ENCODE peak calls at places on chromosomes 3 and 15, in ten cellular contexts. V is CD8-positive, alpha-beta memory T cell; B is HepG2; O is breast epithelium; H is BE2C; N is adrenal gland; M is fibroblast of lung; G is astrocyte; T is naive thymus-derived CD4-positive, alpha-beta T cell; C is stomach. Z is an unnamed sample. For H3K27me3 and H3K4me1, the result is how much of the 10 kb centered on the place peaks cover.

GRCh38 chr15:43483306-43484128 is 9.4 kb downstream of the TP53BP1 start:
- DNase-seq in V (peak), B (no peak), O (no peak), H (no peak), N (no peak), M (no peak), G (no peak), T (peak), C (no peak), Z (no peak)

GRCh38 chr3:179476215-179476614 is 24.9 kb upstream of the GNB4 start:
- DNase-seq in V (no peak), B (no peak), O (no peak), H (no peak), N (no peak), M (no peak), G (no peak), T (no peak), C (no peak), Z (no peak)

GRCh38 chr3:155323063-155323666 is 29.7 kb upstream of the STRIT1 start:
- DNase-seq in V (no peak), B (peak), O (no peak), H (peak), N (no peak), M (peak), G (peak), T (peak), C (no peak), Z (no peak)

GRCh38 chr3:96813820-96814580 is 394 bp upstream of the EPHA6 start:
- DNase-seq in V (no peak), B (peak), O (peak), H (peak), N (peak), M (peak), G (peak), T (no peak), C (peak), Z (peak)

GRCh38 chr3:188649521-188649920 is 495.6 kb downstream of the LPP start:
- DNase-seq in V (no peak), B (no peak), O (no peak), H (no peak), N (no peak), M (peak), G (peak), T (no peak), C (no peak), Z (no peak)

GRCh38 chr15:34336947-34337556 is 529 bp downstream of the SLC12A6 start:
- DNase-seq in V (no peak), B (no peak), O (no peak), H (no peak), N (peak), M (no peak), G (no peak), T (peak), C (no peak), Z (no peak)

GRCh38 chr3:18712713-18713575 is 287.8 kb upstream of the SATB1 start:
- DNase-seq in V (no peak), B (no peak), O (no peak), H (no peak), N (no peak), M (no peak), G (no peak), T (peak), C (no peak), Z (no peak)

GRCh38 chr3:177041021-177041729 is 156.1 kb downstream of the TBL1XR1 start:
- DNase-seq in V (no peak), B (no peak), O (no peak), H (no peak), N (peak), M (peak), G (peak), T (no peak), C (no peak), Z (no peak)

GRCh38 chr3:45781271-45781670 is 15.1 kb downstream of the SLC6A20 start:
- DNase-seq in V (no peak), B (no peak), O (no peak), H (no peak), N (no peak), M (no peak), G (no peak), T (no peak), C (peak), Z (no peak)

GRCh38 chr15:36414670-36415069 is 164.8 kb upstream of the CDIN1 start:
- DNase-seq in V (no peak), B (no peak), O (no peak), H (no peak), N (no peak), M (peak), G (peak), T (no peak), C (no peak), Z (no peak)

GRCh38 chr15:91555307-91555706 is 298.2 kb upstream of the SLCO3A1 start:
- DNase-seq in V (no peak), B (no peak), O (no peak), H (no peak), N (no peak), M (no peak), G (no peak), T (no peak), C (no peak), Z (no peak)

GRCh38 chr3:50341537-50341936 is 901 bp upstream of the RASSF1 start:
- DNase-seq in V (no peak), B (no peak), O (no peak), H (no peak), N (no peak), M (no peak), G (no peak), T (no peak), C (no peak), Z (no peak)

GRCh38 chr3:191328963-191329653 is at the start of gene CCDC50:
- DNase-seq in V (peak), B (peak), O (peak), H (peak), N (peak), M (peak), G (peak), T (peak), C (peak), Z (peak)

GRCh38 chr3:18046531-18046930 is 304.1 kb upstream of the TBC1D5 start:
- DNase-seq in V (no peak), B (no peak), O (no peak), H (no peak), N (no peak), M (no peak), G (no peak), T (no peak), C (no peak), Z (no peak)

GRCh38 chr3:108985844-108986243 is 32.2 kb upstream of the GUCA1C start:
- DNase-seq in V (no peak), B (no peak), O (no peak), H (no peak), N (no peak), M (no peak), G (no peak), T (no peak), C (no peak), Z (no peak)

GRCh38 chr15:85751731-85752421 is 42.8 kb downstream of the KLHL25 start:
- DNase-seq in V (no peak), B (no peak), O (peak), H (no peak), N (no peak), M (no peak), G (no peak), T (no peak), C (peak), Z (peak)

GRCh38 chr3:4350789-4351163 is 47.6 kb downstream of the SETMAR start:
- DNase-seq in V (peak), B (peak), O (no peak), H (peak), N (peak), M (peak), G (peak), T (peak), C (no peak), Z (no peak)

GRCh38 chr15:38038659-38039442 is 104.4 kb downstream of the TMCO5A start:
- DNase-seq in V (no peak), B (no peak), O (no peak), H (no peak), N (no peak), M (peak), G (peak), T (no peak), C (no peak), Z (no peak)

GRCh38 chr3:110248666-110249065 is 823.0 kb upstream of the NECTIN3 start:
- DNase-seq in V (no peak), B (no peak), O (no peak), H (no peak), N (no peak), M (peak), G (no peak), T (no peak), C (no peak), Z (no peak)

GRCh38 chr3:155238845-155239244 is 54.6 kb downstream of the STRIT1 start:
- DNase-seq in V (no peak), B (no peak), O (no peak), H (no peak), N (no peak), M (no peak), G (no peak), T (no peak), C (no peak), Z (no peak)

GRCh38 chr3:113532698-113533533 is 561 bp downstream of the SIDT1 start:
- DNase-seq in V (no peak), B (no peak), O (no peak), H (peak), N (peak), M (peak), G (no peak), T (no peak), C (peak), Z (no peak)

GRCh38 chr3:183958775-183959174 is 58.9 kb downstream of the ABCC5 start:
- DNase-seq in V (no peak), B (no peak), O (no peak), H (no peak), N (no peak), M (no peak), G (no peak), T (no peak), C (no peak), Z (no peak)

GRCh38 chr15:65913631-65914199 is 44.4 kb downstream of the RAB11A start:
- DNase-seq in V (no peak), B (no peak), O (no peak), H (no peak), N (no peak), M (no peak), G (no peak), T (no peak), C (no peak), Z (peak)

GRCh38 chr3:53005854-53006513 is 39.9 kb downstream of the SFMBT1 start:
- DNase-seq in V (no peak), B (no peak), O (no peak), H (no peak), N (no peak), M (no peak), G (no peak), T (no peak), C (no peak), Z (no peak)

GRCh38 chr3:179100652-179101051 is 29.0 kb upstream of the ZMAT3 start:
- DNase-seq in V (no peak), B (no peak), O (no peak), H (no peak), N (peak), M (peak), G (peak), T (no peak), C (no peak), Z (no peak)

GRCh38 chr3:98617841-98618240 is 24.4 kb upstream of the CPOX start:
- DNase-seq in V (no peak), B (no peak), O (no peak), H (no peak), N (no peak), M (no peak), G (no peak), T (no peak), C (no peak), Z (no peak)

GRCh38 chr15:84606653-84607120 is 5.9 kb downstream of the ZSCAN2 start:
- DNase-seq in V (no peak), B (peak), O (no peak), H (no peak), N (no peak), M (no peak), G (no peak), T (no peak), C (peak), Z (no peak)

GRCh38 chr3:50624634-50625033 is 7.7 kb downstream of the MAPKAPK3 start:
- DNase-seq in V (no peak), B (peak), O (no peak), H (no peak), N (no peak), M (peak), G (no peak), T (no peak), C (no peak), Z (no peak)

GRCh38 chr3:63861306-63861705 is 2.3 kb downstream of the THOC7 start:
- DNase-seq in V (no peak), B (no peak), O (no peak), H (no peak), N (no peak), M (no peak), G (no peak), T (no peak), C (no peak), Z (no peak)

GRCh38 chr3:154023148-154023547 is 98.0 kb upstream of the ARHGEF26 start:
- DNase-seq in V (no peak), B (peak), O (no peak), H (no peak), N (no peak), M (no peak), G (no peak), T (no peak), C (no peak), Z (no peak)

GRCh38 chr15:49235446-49236207 is 65.6 kb downstream of the GALK2 start:
- DNase-seq in V (peak), B (peak), O (no peak), H (peak), N (peak), M (peak), G (peak), T (peak), C (no peak), Z (no peak)

GRCh38 chr3:168442502-168442901 is 346.8 kb upstream of the GOLIM4 start:
- DNase-seq in V (no peak), B (no peak), O (no peak), H (no peak), N (no peak), M (no peak), G (no peak), T (no peak), C (no peak), Z (no peak)

GRCh38 chr3:12350151-12350813 is 61.4 kb downstream of the PPARG start:
- DNase-seq in V (no peak), B (no peak), O (no peak), H (no peak), N (peak), M (peak), G (peak), T (no peak), C (peak), Z (no peak)

GRCh38 chr3:44950273-44950672 is 25.7 kb downstream of the ZDHHC3 start:
- DNase-seq in V (no peak), B (no peak), O (no peak), H (no peak), N (no peak), M (no peak), G (no peak), T (no peak), C (no peak), Z (no peak)

GRCh38 chr3:126308394-126309125 is 48.6 kb downstream of the KLF15 start:
- DNase-seq in V (no peak), B (no peak), O (no peak), H (no peak), N (no peak), M (no peak), G (no peak), T (no peak), C (no peak), Z (no peak)

GRCh38 chr3:61684386-61684785 is 123.0 kb downstream of the PTPRG start:
- DNase-seq in V (no peak), B (no peak), O (no peak), H (no peak), N (no peak), M (no peak), G (no peak), T (no peak), C (no peak), Z (no peak)

GRCh38 chr15:101314301-101314700 is 19.3 kb upstream of the SNRPA1 start:
- DNase-seq in V (no peak), B (no peak), O (no peak), H (no peak), N (no peak), M (no peak), G (no peak), T (no peak), C (no peak), Z (peak)

GRCh38 chr3:43879166-43879565 is 188.4 kb downstream of the ABHD5 start:
- DNase-seq in V (no peak), B (no peak), O (no peak), H (no peak), N (no peak), M (no peak), G (no peak), T (no peak), C (peak), Z (no peak)

GRCh38 chr15:94673801-94674200 is 442.4 kb downstream of the MCTP2 start:
- DNase-seq in V (no peak), B (no peak), O (no peak), H (no peak), N (no peak), M (peak), G (peak), T (no peak), C (no peak), Z (peak)

GRCh38 chr15:94671845-94672524 is 440.6 kb downstream of the MCTP2 start:
- DNase-seq in V (no peak), B (no peak), O (no peak), H (peak), N (no peak), M (peak), G (peak), T (no peak), C (no peak), Z (no peak)

GRCh38 chr15:94674251-94674650 is 442.9 kb downstream of the MCTP2 start:
- DNase-seq in V (no peak), B (no peak), O (no peak), H (no peak), N (no peak), M (peak), G (peak), T (no peak), C (no peak), Z (peak)

GRCh38 chr15:94667109-94667508 is 435.7 kb downstream of the MCTP2 start:
- DNase-seq in V (no peak), B (no peak), O (no peak), H (no peak), N (no peak), M (no peak), G (no peak), T (no peak), C (no peak), Z (no peak)

DNA sequence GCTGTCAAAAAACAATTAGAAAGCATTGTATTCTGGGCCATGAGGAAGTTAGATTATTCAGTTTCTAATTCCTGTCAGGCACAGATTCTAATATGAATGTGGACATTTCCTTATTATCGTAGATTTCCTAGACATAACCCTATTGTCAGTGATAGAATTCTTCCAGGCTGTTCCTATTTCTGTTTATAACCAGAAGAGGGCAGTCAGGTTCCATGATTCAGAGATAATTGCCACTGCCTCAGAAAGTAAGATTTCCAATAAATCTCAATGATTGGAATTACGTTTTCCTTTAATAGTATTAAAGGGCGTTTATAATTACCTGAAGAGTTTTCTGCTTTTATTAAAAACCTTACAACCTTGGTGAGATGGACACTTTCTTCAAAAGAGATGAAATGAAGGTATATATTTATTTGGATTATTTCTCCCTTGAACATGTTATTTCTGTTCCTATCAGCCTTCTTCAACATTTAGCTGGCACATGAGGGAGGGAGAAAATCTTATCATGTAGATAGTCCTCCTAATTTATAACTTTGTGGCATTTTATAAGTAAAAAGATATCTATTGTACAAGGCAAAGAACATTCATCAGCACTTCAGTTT is 439.2 kb downstream of the MCTP2 start:
- DNase-seq in V (no peak), B (peak), O (no peak), H (no peak), N (no peak), M (peak), G (peak), T (no peak), C (no peak), Z (no peak)
- H3K27me3 ChIP-seq in V (under half), B (under half), O (under half), H (under half), N (under half), M (under half), G (under half), T (under half), C (under half), Z (under half)

GRCh38 chr15:39852237-39852636 is 67.8 kb downstream of the GPR176 start:
- DNase-seq in V (no peak), B (no peak), O (no peak), H (no peak), N (no peak), M (peak), G (peak), T (no peak), C (no peak), Z (no peak)
- H3K4me1 ChIP-seq in V (under half), B (under half), O (under half), H (under half), N (under half), M (under half), G (under half), T (under half), C (under half), Z (under half)

DNA sequence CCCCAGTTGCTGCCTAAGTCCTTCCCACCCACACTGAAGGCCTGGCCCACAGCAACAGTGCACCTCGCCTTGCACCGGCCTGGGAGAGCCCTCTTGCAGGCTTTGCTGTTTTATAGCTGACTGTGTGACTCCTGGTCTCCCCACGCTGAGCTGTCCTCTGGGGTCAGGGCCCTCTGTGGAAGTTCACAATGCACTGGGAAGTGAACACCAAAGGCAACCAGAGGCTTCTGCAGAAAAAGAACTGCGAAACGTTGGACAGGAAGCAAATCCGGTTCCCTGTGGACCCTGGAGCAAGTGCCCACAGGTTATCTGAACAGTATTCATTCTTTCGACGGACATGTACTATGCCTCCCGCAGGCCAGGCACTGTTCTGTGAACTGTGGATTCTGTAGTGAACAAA is 737 bp upstream of the EPHB1 start:
- DNase-seq in V (no peak), B (no peak), O (no peak), H (no peak), N (no peak), M (no peak), G (no peak), T (no peak), C (no peak), Z (no peak)
- H3K27me3 ChIP-seq in V (under half), B (under half), O (under half), H (half or more), N (under half), M (under half), G (under half), T (under half), C (under half), Z (under half)

DNA sequence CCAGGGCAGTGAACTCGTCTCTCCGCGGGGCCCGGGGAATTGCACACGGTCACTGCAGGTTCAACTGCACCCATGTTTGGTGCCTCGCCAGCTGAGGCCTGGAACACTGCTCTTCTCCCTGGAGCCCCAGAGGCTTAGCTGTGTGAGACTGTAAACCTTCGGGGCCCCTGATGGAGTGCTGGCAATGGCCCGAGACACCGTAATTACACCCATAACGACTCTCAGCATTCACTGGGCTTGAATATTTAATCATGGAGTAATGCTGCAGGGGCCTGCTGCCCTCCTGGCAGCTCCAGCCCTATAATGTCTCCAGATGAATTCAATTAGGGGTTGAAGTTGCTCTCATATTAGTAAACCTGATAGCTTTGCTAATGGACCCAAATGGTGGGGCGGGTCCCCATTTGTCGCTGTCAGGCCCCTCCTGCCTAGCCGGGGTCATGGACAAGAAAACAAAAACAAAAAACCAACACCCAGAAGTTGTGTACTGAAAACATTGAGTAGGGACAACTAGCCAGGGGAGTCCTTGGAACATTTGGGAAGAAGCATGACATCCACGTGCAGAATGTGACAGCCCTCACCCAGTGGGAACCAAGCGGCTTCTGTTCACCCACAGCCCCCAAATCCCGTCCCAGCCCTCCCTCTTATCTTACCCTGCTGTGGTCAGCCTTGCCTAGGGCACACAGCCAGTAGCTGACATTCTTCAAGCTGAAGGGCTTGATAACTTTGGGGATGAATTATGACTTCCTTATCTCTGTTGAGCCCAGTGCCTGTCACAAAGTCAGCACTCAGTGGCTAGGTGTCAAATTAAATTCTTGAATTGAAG is 74.3 kb upstream of the SCN5A start:
- DNase-seq in V (no peak), B (no peak), O (no peak), H (peak), N (no peak), M (peak), G (peak), T (no peak), C (no peak), Z (no peak)
- H3K4me1 ChIP-seq in V (under half), B (under half), O (under half), H (under half), N (under half), M (under half), G (under half), T (under half), C (under half), Z (under half)